ENCODE peak calls at places on chromosomes 12 and 14, in seven cellular contexts. One of them, this sample, is unnamed.

GRCh38 chr12:54299515-54300266 is 1.1 kb downstream of the NFE2 start:
- DNase-seq in activated B cell treated with CpG ODN at 0.5 μM for 24 hours: no peak
- DNase-seq in fibroblast of pulmonary artery: no peak
- DNase-seq in dorsolateral prefrontal cortex: no peak
- DNase-seq in body of pancreas: no peak
- DNase-seq in AG10803: no peak
- DNase-seq in thoracic aorta: no peak
- DNase-seq in this sample: no peak

GRCh38 chr12:643478-644292 is 19.6 kb downstream of the NINJ2 start:
- DNase-seq in activated B cell treated with CpG ODN at 0.5 μM for 24 hours: peak
- DNase-seq in fibroblast of pulmonary artery: no peak
- DNase-seq in dorsolateral prefrontal cortex: no peak
- DNase-seq in body of pancreas: peak
- DNase-seq in AG10803: peak
- DNase-seq in thoracic aorta: no peak
- DNase-seq in this sample: no peak

GRCh38 chr12:50400104-50400637 is 514 bp upstream of the LARP4 start:
- DNase-seq in activated B cell treated with CpG ODN at 0.5 μM for 24 hours: no peak
- DNase-seq in fibroblast of pulmonary artery: no peak
- DNase-seq in dorsolateral prefrontal cortex: no peak
- DNase-seq in body of pancreas: no peak
- DNase-seq in AG10803: no peak
- DNase-seq in thoracic aorta: no peak
- DNase-seq in this sample: no peak

GRCh38 chr14:90273532-90273931 is 17.2 kb downstream of the PSMC1 start:
- DNase-seq in activated B cell treated with CpG ODN at 0.5 μM for 24 hours: no peak
- DNase-seq in fibroblast of pulmonary artery: no peak
- DNase-seq in dorsolateral prefrontal cortex: no peak
- DNase-seq in body of pancreas: no peak
- DNase-seq in AG10803: no peak
- DNase-seq in thoracic aorta: no peak
- DNase-seq in this sample: no peak

GRCh38 chr12:30178948-30179347 is 395.2 kb upstream of the TMTC1 start:
- DNase-seq in activated B cell treated with CpG ODN at 0.5 μM for 24 hours: no peak
- DNase-seq in fibroblast of pulmonary artery: no peak
- DNase-seq in dorsolateral prefrontal cortex: no peak
- DNase-seq in body of pancreas: no peak
- DNase-seq in AG10803: no peak
- DNase-seq in thoracic aorta: no peak
- DNase-seq in this sample: no peak

GRCh38 chr12:104953323-104953722 is 4.8 kb downstream of the SLC41A2 start:
- DNase-seq in activated B cell treated with CpG ODN at 0.5 μM for 24 hours: no peak
- DNase-seq in fibroblast of pulmonary artery: no peak
- DNase-seq in dorsolateral prefrontal cortex: no peak
- DNase-seq in body of pancreas: peak
- DNase-seq in AG10803: no peak
- DNase-seq in thoracic aorta: no peak
- DNase-seq in this sample: no peak

GRCh38 chr14:20970647-20970982 is 15.3 kb downstream of the RNASE2 start:
- DNase-seq in activated B cell treated with CpG ODN at 0.5 μM for 24 hours: no peak
- DNase-seq in fibroblast of pulmonary artery: no peak
- DNase-seq in dorsolateral prefrontal cortex: no peak
- DNase-seq in body of pancreas: no peak
- DNase-seq in AG10803: no peak
- DNase-seq in thoracic aorta: no peak
- DNase-seq in this sample: no peak

GRCh38 chr12:57863676-57864075 is 17.1 kb upstream of the CTDSP2 start:
- DNase-seq in activated B cell treated with CpG ODN at 0.5 μM for 24 hours: no peak
- DNase-seq in fibroblast of pulmonary artery: no peak
- DNase-seq in dorsolateral prefrontal cortex: no peak
- DNase-seq in body of pancreas: no peak
- DNase-seq in AG10803: no peak
- DNase-seq in thoracic aorta: no peak
- DNase-seq in this sample: no peak

GRCh38 chr12:72110814-72111615 is 161.2 kb upstream of the TRHDE start:
- DNase-seq in activated B cell treated with CpG ODN at 0.5 μM for 24 hours: no peak
- DNase-seq in fibroblast of pulmonary artery: no peak
- DNase-seq in dorsolateral prefrontal cortex: no peak
- DNase-seq in body of pancreas: no peak
- DNase-seq in AG10803: no peak
- DNase-seq in thoracic aorta: no peak
- DNase-seq in this sample: no peak

GRCh38 chr14:52069617-52070431 is 965 bp upstream of the NID2 start:
- DNase-seq in activated B cell treated with CpG ODN at 0.5 μM for 24 hours: no peak
- DNase-seq in fibroblast of pulmonary artery: peak
- DNase-seq in dorsolateral prefrontal cortex: no peak
- DNase-seq in body of pancreas: no peak
- DNase-seq in AG10803: peak
- DNase-seq in thoracic aorta: no peak
- DNase-seq in this sample: no peak

GRCh38 chr12:62268956-62269355 is 8.8 kb downstream of the USP15 start:
- DNase-seq in activated B cell treated with CpG ODN at 0.5 μM for 24 hours: no peak
- DNase-seq in fibroblast of pulmonary artery: peak
- DNase-seq in dorsolateral prefrontal cortex: no peak
- DNase-seq in body of pancreas: no peak
- DNase-seq in AG10803: peak
- DNase-seq in thoracic aorta: no peak
- DNase-seq in this sample: no peak

GRCh38 chr12:127531561-127531960 is 735.4 kb upstream of the TMEM132C start:
- DNase-seq in activated B cell treated with CpG ODN at 0.5 μM for 24 hours: no peak
- DNase-seq in fibroblast of pulmonary artery: no peak
- DNase-seq in dorsolateral prefrontal cortex: no peak
- DNase-seq in body of pancreas: no peak
- DNase-seq in AG10803: no peak
- DNase-seq in thoracic aorta: no peak
- DNase-seq in this sample: no peak

GRCh38 chr14:63672417-63673180 is 30.9 kb upstream of the WDR89 start:
- DNase-seq in activated B cell treated with CpG ODN at 0.5 μM for 24 hours: no peak
- DNase-seq in fibroblast of pulmonary artery: no peak
- DNase-seq in dorsolateral prefrontal cortex: no peak
- DNase-seq in body of pancreas: peak
- DNase-seq in AG10803: peak
- DNase-seq in thoracic aorta: no peak
- DNase-seq in this sample: no peak

GRCh38 chr12:18183141-18183540 is 78.2 kb upstream of the PIK3C2G start:
- DNase-seq in activated B cell treated with CpG ODN at 0.5 μM for 24 hours: no peak
- DNase-seq in fibroblast of pulmonary artery: no peak
- DNase-seq in dorsolateral prefrontal cortex: no peak
- DNase-seq in body of pancreas: no peak
- DNase-seq in AG10803: no peak
- DNase-seq in thoracic aorta: no peak
- DNase-seq in this sample: no peak

GRCh38 chr14:58244556-58245387 is at the start of gene PSMA3:
- DNase-seq in activated B cell treated with CpG ODN at 0.5 μM for 24 hours: peak
- DNase-seq in fibroblast of pulmonary artery: peak
- DNase-seq in dorsolateral prefrontal cortex: peak
- DNase-seq in body of pancreas: peak
- DNase-seq in AG10803: peak
- DNase-seq in thoracic aorta: peak
- DNase-seq in this sample: peak

DNA sequence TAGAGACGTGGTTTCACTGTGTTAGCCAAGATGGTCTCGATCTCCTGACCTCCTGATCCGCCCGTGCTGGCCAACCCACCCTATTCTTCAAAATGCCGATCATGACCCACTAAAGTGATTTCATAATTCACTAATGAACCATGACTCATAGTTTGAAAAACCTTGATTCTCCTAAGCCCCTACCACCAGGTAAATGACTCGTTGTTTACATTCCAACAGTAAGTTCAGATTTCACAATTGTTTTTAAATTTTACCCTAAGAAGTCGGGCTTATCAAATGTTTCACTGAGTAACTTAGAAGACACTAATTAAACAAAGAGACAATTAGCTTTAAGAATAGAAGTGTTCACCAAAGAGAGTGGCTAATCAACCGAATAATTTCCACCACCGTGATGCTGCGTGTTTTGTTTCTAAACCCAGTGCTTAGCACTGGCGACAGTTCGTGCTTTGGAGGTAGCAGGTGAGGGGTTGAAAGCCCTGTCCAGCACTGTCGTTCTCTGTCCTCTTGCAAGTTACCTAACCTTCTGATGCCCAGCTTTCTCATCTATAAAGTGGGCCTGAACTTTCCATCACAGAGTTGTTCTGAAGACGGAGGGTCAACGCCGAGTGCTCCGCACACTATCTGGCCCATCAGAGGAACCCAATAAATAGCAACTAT is 136.5 kb downstream of the NTF3 start:
- DNase-seq in activated B cell treated with CpG ODN at 0.5 μM for 24 hours: no peak
- DNase-seq in fibroblast of pulmonary artery: no peak
- DNase-seq in dorsolateral prefrontal cortex: no peak
- DNase-seq in body of pancreas: no peak
- DNase-seq in AG10803: no peak
- DNase-seq in thoracic aorta: no peak
- DNase-seq in this sample: no peak
- TF ChIP-seq CTCF in activated B cell treated with CpG ODN at 0.5 μM for 24 hours: no peak
- TF ChIP-seq CTCF in fibroblast of pulmonary artery: no peak
- TF ChIP-seq CTCF in dorsolateral prefrontal cortex: no peak
- TF ChIP-seq CTCF in body of pancreas: no peak
- TF ChIP-seq CTCF in AG10803: no peak
- TF ChIP-seq CTCF in thoracic aorta: no peak
- TF ChIP-seq CTCF in this sample: no peak

GRCh38 chr14:42028607-42029006 is 421.9 kb downstream of the LRFN5 start:
- DNase-seq in activated B cell treated with CpG ODN at 0.5 μM for 24 hours: no peak
- DNase-seq in fibroblast of pulmonary artery: no peak
- DNase-seq in dorsolateral prefrontal cortex: no peak
- DNase-seq in body of pancreas: no peak
- DNase-seq in AG10803: no peak
- DNase-seq in thoracic aorta: no peak
- DNase-seq in this sample: no peak
- TF ChIP-seq CTCF in activated B cell treated with CpG ODN at 0.5 μM for 24 hours: no peak
- TF ChIP-seq CTCF in fibroblast of pulmonary artery: no peak
- TF ChIP-seq CTCF in dorsolateral prefrontal cortex: no peak
- TF ChIP-seq CTCF in body of pancreas: no peak
- TF ChIP-seq CTCF in AG10803: no peak
- TF ChIP-seq CTCF in thoracic aorta: no peak
- TF ChIP-seq CTCF in this sample: no peak

DNA sequence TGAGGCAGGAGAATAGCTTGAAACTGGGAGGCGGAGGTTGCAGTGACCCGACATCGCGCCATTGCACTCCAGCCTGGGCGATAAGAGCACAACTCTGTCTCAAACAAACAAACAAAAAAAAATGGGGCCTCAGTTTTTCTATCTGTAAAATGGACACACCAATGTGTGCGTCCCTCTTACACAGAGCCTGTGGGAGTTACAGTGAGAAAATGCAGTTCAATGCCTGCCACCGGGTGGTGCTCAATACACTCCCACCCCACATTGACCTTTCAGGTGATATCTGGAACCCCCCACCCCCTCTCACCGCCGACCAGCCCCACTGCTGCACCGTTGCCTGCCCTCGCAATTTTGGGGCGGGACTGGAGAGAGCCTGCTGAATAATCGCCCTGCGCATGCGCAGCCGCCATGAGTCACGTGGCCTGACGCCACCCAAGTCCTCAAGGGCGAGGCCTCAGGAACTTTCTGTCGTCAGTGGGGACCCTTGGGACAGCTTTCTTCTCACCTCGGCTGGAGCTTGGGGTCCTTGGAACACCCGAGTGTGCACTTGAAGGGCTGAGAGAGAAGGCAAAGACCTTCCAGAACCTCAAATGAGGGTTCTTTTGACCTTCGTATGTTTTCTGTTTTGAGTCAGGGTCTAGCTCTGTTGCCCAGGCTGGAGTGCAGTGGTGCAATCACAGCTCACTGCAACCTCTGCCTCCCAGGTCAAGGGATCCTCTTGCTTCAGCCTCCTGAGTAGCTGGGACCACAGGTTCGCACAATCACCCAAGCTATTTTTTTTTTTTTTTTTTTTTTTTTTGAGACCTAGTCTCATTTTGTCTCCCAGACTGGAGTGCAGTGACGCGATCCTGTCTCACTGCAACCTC is 14.6 kb upstream of the CABP1 start:
- DNase-seq in activated B cell treated with CpG ODN at 0.5 μM for 24 hours: no peak
- DNase-seq in fibroblast of pulmonary artery: no peak
- DNase-seq in dorsolateral prefrontal cortex: no peak
- DNase-seq in body of pancreas: no peak
- DNase-seq in AG10803: no peak
- DNase-seq in thoracic aorta: no peak
- DNase-seq in this sample: no peak
- TF ChIP-seq CTCF in activated B cell treated with CpG ODN at 0.5 μM for 24 hours: no peak
- TF ChIP-seq CTCF in fibroblast of pulmonary artery: no peak
- TF ChIP-seq CTCF in dorsolateral prefrontal cortex: no peak
- TF ChIP-seq CTCF in body of pancreas: no peak
- TF ChIP-seq CTCF in AG10803: peak
- TF ChIP-seq CTCF in thoracic aorta: no peak
- TF ChIP-seq CTCF in this sample: no peak

GRCh38 chr12:65122661-65123060 is 1.6 kb upstream of the WIF1 start:
- DNase-seq in activated B cell treated with CpG ODN at 0.5 μM for 24 hours: no peak
- DNase-seq in fibroblast of pulmonary artery: no peak
- DNase-seq in dorsolateral prefrontal cortex: no peak
- DNase-seq in body of pancreas: no peak
- DNase-seq in AG10803: no peak
- DNase-seq in thoracic aorta: no peak
- DNase-seq in this sample: no peak
- TF ChIP-seq CTCF in activated B cell treated with CpG ODN at 0.5 μM for 24 hours: no peak
- TF ChIP-seq CTCF in fibroblast of pulmonary artery: no peak
- TF ChIP-seq CTCF in dorsolateral prefrontal cortex: no peak
- TF ChIP-seq CTCF in body of pancreas: no peak
- TF ChIP-seq CTCF in AG10803: no peak
- TF ChIP-seq CTCF in thoracic aorta: no peak
- TF ChIP-seq CTCF in this sample: no peak

GRCh38 chr14:44151120-44151519 is 356.0 kb downstream of the FSCB start:
- DNase-seq in activated B cell treated with CpG ODN at 0.5 μM for 24 hours: no peak
- DNase-seq in fibroblast of pulmonary artery: no peak
- DNase-seq in dorsolateral prefrontal cortex: no peak
- DNase-seq in body of pancreas: no peak
- DNase-seq in AG10803: no peak
- DNase-seq in thoracic aorta: no peak
- DNase-seq in this sample: no peak

GRCh38 chr14:44154889-44155288 is 352.2 kb downstream of the FSCB start:
- DNase-seq in activated B cell treated with CpG ODN at 0.5 μM for 24 hours: no peak
- DNase-seq in fibroblast of pulmonary artery: no peak
- DNase-seq in dorsolateral prefrontal cortex: no peak
- DNase-seq in body of pancreas: no peak
- DNase-seq in AG10803: no peak
- DNase-seq in thoracic aorta: no peak
- DNase-seq in this sample: no peak

GRCh38 chr14:44154446-44154845 is 352.6 kb downstream of the FSCB start:
- DNase-seq in activated B cell treated with CpG ODN at 0.5 μM for 24 hours: no peak
- DNase-seq in fibroblast of pulmonary artery: no peak
- DNase-seq in dorsolateral prefrontal cortex: no peak
- DNase-seq in body of pancreas: no peak
- DNase-seq in AG10803: no peak
- DNase-seq in thoracic aorta: no peak
- DNase-seq in this sample: no peak

DNA sequence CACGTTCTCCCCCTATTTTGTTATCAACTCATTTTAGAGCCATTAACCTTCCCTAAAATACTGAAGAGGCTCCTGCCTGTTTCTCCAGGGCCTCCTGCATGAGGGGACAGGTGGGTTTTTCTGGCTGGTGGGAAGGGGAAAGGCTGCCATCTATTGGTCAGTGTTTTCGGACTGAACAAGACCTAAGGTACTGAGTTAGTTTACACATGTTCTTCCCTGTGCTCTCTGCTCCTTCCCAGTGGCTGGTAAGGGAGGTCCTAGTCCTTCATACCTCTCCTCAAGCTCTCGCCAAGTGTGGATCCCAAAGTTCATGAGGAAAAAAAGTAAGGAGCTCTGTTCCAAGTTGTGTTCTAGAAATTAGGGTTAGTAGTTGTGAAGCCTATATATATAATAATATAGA is 357.5 kb downstream of the FSCB start:
- DNase-seq in activated B cell treated with CpG ODN at 0.5 μM for 24 hours: no peak
- DNase-seq in fibroblast of pulmonary artery: peak
- DNase-seq in dorsolateral prefrontal cortex: no peak
- DNase-seq in body of pancreas: no peak
- DNase-seq in AG10803: no peak
- DNase-seq in thoracic aorta: no peak
- DNase-seq in this sample: no peak
- TF ChIP-seq CTCF in activated B cell treated with CpG ODN at 0.5 μM for 24 hours: no peak
- TF ChIP-seq CTCF in fibroblast of pulmonary artery: peak
- TF ChIP-seq CTCF in dorsolateral prefrontal cortex: no peak
- TF ChIP-seq CTCF in body of pancreas: no peak
- TF ChIP-seq CTCF in AG10803: no peak
- TF ChIP-seq CTCF in thoracic aorta: no peak
- TF ChIP-seq CTCF in this sample: no peak